ENCODE peak calls at places on chromosome 1, in eight cellular contexts. B is neural progenitor cell, E is hepatocyte, Y is OCI-LY7, R is GM23338, J is HCT116, K is SK-N-SH, W is MM.1S. Z is an unnamed sample.

GRCh38 chr1:243924588-243925349 is 74.7 kb upstream of the AKT3 start:
- DNase-seq in E (no peak), K (no peak), R (peak; percentile 56), B (peak; percentile 32), Y (no peak), W (no peak), J (no peak), Z (peak; percentile 94)

GRCh38 chr1:149844650-149845255 is 54.6 kb upstream of the BOLA1 start:
- DNase-seq in B (peak; percentile 1), Y (peak; percentile 34), E (no peak), J (no peak), K (no peak), W (peak; percentile 4), R (peak; percentile 2), Z (peak; percentile 1)

GRCh38 chr1:65924471-65924870 is 131.8 kb downstream of the PDE4B start:
- DNase-seq in Y (no peak), B (no peak), K (no peak), E (peak; percentile 45), J (no peak), W (no peak), R (no peak), Z (peak; percentile 37)

GRCh38 chr1:27744556-27744955 is 18.8 kb downstream of the FAM76A start:
- DNase-seq in K (no peak), J (no peak), W (no peak), R (no peak), B (no peak), E (no peak), Y (no peak), Z (no peak)

GRCh38 chr1:31792541-31792940 is 23.3 kb downstream of the SPOCD1 start:
- DNase-seq in E (no peak), R (no peak), K (no peak), J (no peak), Y (no peak), W (no peak), B (no peak), Z (no peak)

GRCh38 chr1:99728494-99729235 is 37.8 kb downstream of the FRRS1 start:
- DNase-seq in J (peak; percentile 41), B (peak; percentile 53), K (peak; percentile 22), R (peak; percentile 83), Y (peak; percentile 22), W (no peak), E (no peak), Z (peak; percentile 73)

GRCh38 chr1:49016030-49016991 is 239.6 kb upstream of the BEND5 start:
- DNase-seq in K (no peak), B (no peak), Y (no peak), E (no peak), R (peak; percentile 17), J (no peak), W (no peak), Z (no peak)

GRCh38 chr1:3992103-3992556 is 92.1 kb upstream of the C1orf174 start:
- DNase-seq in B (no peak), Y (peak; percentile 48), K (no peak), J (peak; percentile 13), W (no peak), E (no peak), R (no peak), Z (no peak)

GRCh38 chr1:199867601-199868000 is 159.9 kb upstream of the NR5A2 start:
- DNase-seq in R (no peak), K (no peak), J (no peak), Y (no peak), W (no peak), B (no peak), E (no peak), Z (no peak)

GRCh38 chr1:203271962-203272632 is 33.2 kb upstream of the BTG2 start:
- DNase-seq in R (no peak), J (no peak), Y (peak; percentile 9), B (no peak), W (no peak), K (no peak), E (peak; percentile 8), Z (no peak)

GRCh38 chr1:52669696-52670095 is 28.5 kb downstream of the COA7 start:
- DNase-seq in Y (no peak), K (no peak), B (no peak), J (no peak), W (no peak), R (no peak), E (no peak), Z (no peak)

DNA sequence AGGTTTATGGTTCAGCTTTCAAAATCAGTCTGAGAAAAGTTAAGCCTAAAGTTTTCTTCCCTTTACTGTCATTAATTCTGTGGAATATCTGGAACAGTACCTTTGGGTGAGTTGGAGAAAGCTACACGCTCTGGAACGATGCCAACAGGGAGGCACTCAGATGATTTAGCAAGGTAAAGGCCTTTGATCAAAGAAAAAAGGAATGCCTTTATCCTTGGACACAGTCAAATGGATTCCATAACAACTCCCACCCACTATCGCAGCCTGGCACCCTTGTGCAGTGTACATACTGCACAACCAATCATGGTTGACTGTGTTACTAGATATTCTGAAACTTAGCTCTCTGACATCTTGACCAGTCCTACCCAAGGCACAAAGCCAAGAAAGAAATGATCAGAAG is 218.7 kb downstream of the PATJ start:
- DNase-seq in W (no peak), E (no peak), Y (no peak), J (no peak), R (no peak), B (no peak), K (no peak), Z (no peak)
- H3K4me1 ChIP-seq in W (no peaks in the 10 kb centered on the region), E (no peaks in the 10 kb centered on the region), Y (no peaks in the 10 kb centered on the region), J (no peaks in the 10 kb centered on the region), R (peaks cover 27% of the 10 kb centered on the region), B (peaks cover 7% of the 10 kb centered on the region), K (peaks cover 7% of the 10 kb centered on the region), Z (no peaks in the 10 kb centered on the region)

GRCh38 chr1:183553769-183554168 is 36.5 kb downstream of the NCF2 start:
- DNase-seq in B (no peak), J (no peak), E (no peak), W (no peak), R (peak; percentile 32), K (no peak), Y (no peak), Z (no peak)
- TF ChIP-seq EZH2phosphoT487 in B (no peak), J (no peak), E (no peak), W (no peak), R (no peak), K (no peak), Y (no peak), Z (no peak)

DNA sequence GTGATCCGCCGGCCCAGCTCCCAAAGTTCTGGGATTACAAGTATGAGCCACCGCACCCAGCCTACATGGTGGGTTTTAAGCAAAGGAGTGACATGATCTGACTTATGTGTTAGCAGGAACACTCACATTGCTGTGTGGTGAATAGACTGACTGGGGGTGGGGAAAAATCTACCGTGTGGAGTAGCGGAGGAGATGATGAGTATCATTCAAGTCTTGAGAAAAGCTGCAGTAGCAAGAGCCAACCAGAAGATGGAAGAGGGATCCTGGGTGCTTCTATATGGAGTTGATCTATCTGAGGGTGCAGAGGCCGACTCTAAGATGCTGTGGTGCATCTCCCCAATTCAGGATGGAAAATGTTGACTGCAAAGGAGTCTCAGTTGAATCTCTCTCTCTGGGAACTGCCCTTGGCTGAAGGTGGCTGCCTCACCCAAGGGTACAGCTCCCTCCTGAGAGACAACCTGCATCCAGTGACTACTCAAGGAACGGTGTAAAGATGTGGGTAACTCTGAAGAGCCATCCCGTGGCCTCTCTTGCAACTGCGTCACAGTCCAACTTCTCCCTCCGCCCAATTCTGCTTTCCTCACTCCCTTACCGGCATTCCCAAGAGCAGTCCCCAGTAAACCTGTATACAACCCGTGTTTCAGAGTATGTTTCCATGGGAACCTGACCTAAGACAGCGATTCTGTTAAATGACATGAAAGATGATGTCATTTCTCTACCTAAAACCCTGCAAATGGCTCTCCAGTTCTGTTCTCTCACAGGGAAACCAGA is 7.4 kb upstream of the B3GALNT2 start:
- DNase-seq in Y (no peak), K (no peak), B (peak; percentile 16), E (no peak), W (no peak), J (no peak), R (peak; percentile 56), Z (no peak)
- TF ChIP-seq CTCF in Y (no peak), K (peak; percentile 9), B (no peak), E (no peak), W (no peak), J (peak; percentile 23), R (peak; percentile 28), Z (no peak)

DNA sequence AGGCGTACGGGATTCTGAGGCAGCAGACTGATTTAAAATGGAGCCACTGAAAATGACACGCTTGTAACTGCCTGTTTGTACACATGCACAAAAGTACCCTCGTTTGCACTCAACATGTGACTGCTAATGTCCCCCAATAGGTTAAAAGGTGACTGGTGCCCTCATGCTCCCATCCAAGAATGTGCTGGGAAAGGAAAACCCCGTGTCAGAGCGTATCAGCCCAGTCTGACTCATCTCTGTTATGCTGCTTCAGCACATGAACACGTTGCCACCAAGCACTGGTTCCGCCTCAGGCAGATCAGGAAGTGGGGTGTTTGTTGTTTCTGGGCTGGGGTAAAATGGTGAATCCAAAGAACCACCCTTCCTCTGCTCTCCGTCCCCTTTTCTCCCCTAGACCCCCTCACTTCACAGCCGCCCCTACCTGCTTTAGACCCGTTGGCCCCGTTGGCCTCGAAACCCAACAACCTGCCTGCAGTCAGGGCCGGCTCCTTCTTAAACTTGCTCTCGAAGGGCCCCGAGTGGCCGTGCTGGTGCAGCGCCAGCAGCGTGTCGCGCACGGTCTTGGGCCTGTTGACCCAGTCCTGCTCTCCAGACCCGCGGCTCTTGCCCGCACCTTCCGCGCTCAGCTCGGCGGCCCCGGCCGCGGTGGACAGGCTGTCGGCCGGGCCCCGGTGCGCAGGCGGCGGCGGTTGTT is 1.8 kb downstream of the IRF2BP2 start:
- DNase-seq in J (no peak), R (peak; percentile 64), E (peak; percentile 87), W (peak; percentile 92), B (peak; percentile 71), K (peak; percentile 51), Y (peak; percentile 78), Z (peak; percentile 80)
- H3K4me1 ChIP-seq in J (peaks cover 63% of the 10 kb centered on the region), R (peaks cover 64% of the 10 kb centered on the region), E (peaks cover 22% of the 10 kb centered on the region), W (peaks cover 46% of the 10 kb centered on the region), B (peaks cover 67% of the 10 kb centered on the region), K (peaks cover 20% of the 10 kb centered on the region), Y (peaks cover 77% of the 10 kb centered on the region), Z (peaks cover 25% of the 10 kb centered on the region)

DNA sequence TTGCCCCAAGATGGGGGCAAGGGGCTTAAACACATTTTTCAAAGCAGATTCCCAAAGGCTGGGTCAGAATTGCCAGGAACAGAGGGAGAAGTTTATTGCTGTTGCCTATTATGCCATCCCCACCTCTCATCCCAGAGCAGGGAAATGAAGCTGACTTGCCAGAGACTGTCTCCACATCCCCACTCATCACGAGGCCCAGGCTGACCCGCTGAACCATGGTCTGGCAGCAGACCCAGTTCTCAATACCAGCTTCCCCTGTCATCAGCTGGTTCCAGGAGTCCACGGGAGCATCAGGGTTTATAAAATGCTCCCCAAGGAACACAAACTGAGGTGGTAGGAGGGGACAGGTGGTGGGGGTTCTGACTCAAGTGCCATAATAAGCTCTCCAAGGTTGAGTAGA is 605.9 kb downstream of the NPHP4 start:
- DNase-seq in R (no peak), E (no peak), J (no peak), W (no peak), B (no peak), Y (no peak), K (no peak), Z (no peak)
- TF ChIP-seq EZH2phosphoT487 in R (no peak), E (no peak), J (no peak), W (no peak), B (no peak), Y (no peak), K (no peak), Z (no peak)